ENCODE peak calls at places on chromosomes 4 and X, in four cellular contexts. X, C, G and J are unnamed samples.

GRCh38 chr4:140463182-140463581 is 34.9 kb downstream of the MGAT4D start:
- DNase-seq in X (no peak), C (no peak), G (no peak), J (no peak)

GRCh38 chr4:110621839-110622751 is 782 bp downstream of the PITX2 start:
- DNase-seq in X (peak; percentile 67), C (no peak), G (no peak), J (no peak)

GRCh38 chrX:10071451-10072163 is 85.2 kb upstream of the CLCN4 start:
- DNase-seq in X (no peak), C (no peak), G (no peak), J (no peak)

GRCh38 chr4:185276036-185276435 is 66.6 kb downstream of the SNX25 start:
- DNase-seq in X (no peak), C (no peak), G (peak; percentile 58), J (no peak)

GRCh38 chr4:109033993-109034392 is 268.5 kb downstream of the COL25A1 start:
- DNase-seq in X (no peak), C (no peak), G (no peak), J (no peak)

GRCh38 chr4:113434247-113434587 is 327.3 kb downstream of the CAMK2D start:
- DNase-seq in X (no peak), C (no peak), G (no peak), J (no peak)

GRCh38 chrX:143058096-143058495 is 32.4 kb downstream of the SPANXN4 start:
- DNase-seq in X (no peak), C (no peak), G (no peak), J (no peak)

GRCh38 chr4:24228692-24229091 is 338.8 kb upstream of the PPARGC1A start:
- DNase-seq in X (no peak), C (no peak), G (no peak), J (no peak)

GRCh38 chrX:129877401-129877800 is 28.6 kb upstream of the UTP14A start:
- DNase-seq in X (no peak), C (no peak), G (no peak), J (no peak)

GRCh38 chr4:59728496-59728895 is 1471.6 kb upstream of the ADGRL3 start:
- DNase-seq in X (no peak), C (no peak), G (no peak), J (no peak)

GRCh38 chr4:29970626-29971025 is 749.5 kb upstream of the PCDH7 start:
- DNase-seq in X (peak; percentile 44), C (no peak), G (peak; percentile 50), J (no peak)
- TF ChIP-seq CTCF in X (peak; percentile 65), C (no peak), G (peak; percentile 63), J (peak; percentile 32)

DNA sequence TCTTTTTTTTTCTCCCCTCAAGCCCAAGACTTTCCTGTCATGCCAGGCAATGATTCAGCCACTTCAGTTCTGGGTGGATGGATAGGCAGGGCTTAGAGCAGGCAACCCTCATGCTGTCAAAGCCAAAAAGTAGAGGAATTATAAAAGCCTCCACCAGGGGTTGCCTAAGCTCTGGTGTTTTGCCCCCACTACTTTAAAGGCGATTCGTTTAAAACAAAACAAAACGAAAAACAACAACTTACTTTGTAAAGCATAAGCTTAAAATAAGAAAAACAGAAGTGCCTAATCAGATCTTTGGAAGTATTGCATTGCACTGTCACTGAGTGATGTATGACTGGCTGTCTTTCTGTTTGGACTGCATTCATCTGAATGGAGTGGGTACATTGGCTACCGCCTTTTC is 5.3 kb upstream of the IDS start:
- DNase-seq in X (no peak), C (no peak), G (peak; percentile 54), J (no peak)
- TF ChIP-seq CTCF in X (peak; percentile 47), C (no peak), G (peak; percentile 51), J (no peak)

GRCh38 chr4:41323706-41324105 is 67.0 kb downstream of the UCHL1 start:
- DNase-seq in X (no peak), C (no peak), G (peak; percentile 15), J (no peak)
- TF ChIP-seq CTCF in X (no peak), C (no peak), G (no peak), J (no peak)

GRCh38 chr4:161419822-161420221 is 744.0 kb downstream of the FSTL5 start:
- DNase-seq in X (peak; percentile 33), C (peak; percentile 18), G (peak; percentile 10), J (no peak)
- TF ChIP-seq CTCF in X (peak; percentile 61), C (no peak), G (peak; percentile 45), J (no peak)

GRCh38 chr4:101086801-101087586 is 260.3 kb downstream of the PPP3CA start:
- DNase-seq in X (peak; percentile 67), C (no peak), G (peak; percentile 18), J (no peak)
- TF ChIP-seq CTCF in X (peak; percentile 58), C (no peak), G (peak; percentile 48), J (no peak)